ENCODE peak calls at places on chromosomes 11 and 22, in nine cellular contexts. I is cardiac fibroblast, O is T-helper 1 cell, J is posterior cingulate gyrus, R is left ventricle myocardium inferior, G is DMS153, H is adipocyte, F is astrocyte of the spinal cord, T is GOT3. D is an unnamed sample.

GRCh38 chr11:12680246-12680939 is 6.2 kb downstream of the TEAD1 start:
- DNase-seq in G (peak), I (peak), J (peak), F (peak), O (no peak), H (peak), T (no peak), R (peak), D (no peak)

GRCh38 chr11:17505146-17505545 is 28.5 kb upstream of the ABCC8 start:
- DNase-seq in J (no peak), T (no peak), F (no peak), O (no peak), R (no peak), H (no peak), I (no peak), G (no peak), D (no peak)

GRCh38 chr11:121767433-121767832 is 314.7 kb upstream of the SORL1-AS1 start:
- DNase-seq in R (no peak), O (no peak), I (no peak), G (no peak), T (no peak), F (no peak), J (no peak), H (peak), D (no peak)

GRCh38 chr22:22229683-22230420 is 14.7 kb upstream of the VPREB1 start:
- DNase-seq in F (no peak), H (no peak), J (no peak), R (no peak), I (no peak), G (no peak), O (no peak), T (no peak), D (no peak)

GRCh38 chr11:41394562-41395160 is 64.8 kb downstream of the LRRC4C start:
- DNase-seq in J (no peak), R (no peak), O (no peak), G (no peak), F (no peak), T (no peak), H (no peak), I (no peak), D (no peak)

GRCh38 chr11:92852946-92853345 is 116.5 kb upstream of the MTNR1B start:
- DNase-seq in T (no peak), R (no peak), I (no peak), F (no peak), O (no peak), H (no peak), J (peak), G (peak), D (no peak)

GRCh38 chr22:25626146-25626992 is 61.9 kb downstream of the GRK3 start:
- DNase-seq in I (no peak), F (no peak), G (no peak), H (no peak), O (no peak), R (no peak), T (no peak), J (no peak), D (no peak)

GRCh38 chr11:70885721-70886305 is 366.6 kb downstream of the SHANK2 start:
- DNase-seq in T (no peak), G (peak), H (no peak), O (no peak), I (no peak), R (no peak), F (peak), J (peak), D (no peak)

GRCh38 chr22:28241637-28242290 is 322.7 kb upstream of the PITPNB start:
- DNase-seq in H (no peak), F (no peak), O (no peak), T (no peak), R (no peak), I (no peak), G (no peak), J (no peak), D (no peak)

GRCh38 chr11:15969701-15970329 is 386.5 kb downstream of the SOX6 start:
- DNase-seq in H (peak), F (peak), T (no peak), G (no peak), O (no peak), R (no peak), J (no peak), I (peak), D (no peak)

GRCh38 chr11:96238563-96239166 is 104.3 kb downstream of the MAML2 start:
- DNase-seq in G (no peak), H (peak), R (no peak), F (no peak), T (no peak), I (no peak), O (no peak), J (no peak), D (no peak)

GRCh38 chr11:35287491-35287890 is 131.9 kb downstream of the SLC1A2 start:
- DNase-seq in O (no peak), G (no peak), I (no peak), T (no peak), F (no peak), R (no peak), H (no peak), J (no peak), D (no peak)

GRCh38 chr11:298406-299065 is 790 bp downstream of the IFITM5 start:
- DNase-seq in R (peak), J (peak), O (peak), T (no peak), I (no peak), G (no peak), F (no peak), H (no peak), D (no peak)

GRCh38 chr11:92964471-92964870 is 5.0 kb upstream of the MTNR1B start:
- DNase-seq in T (no peak), R (no peak), H (no peak), J (no peak), I (no peak), G (no peak), F (no peak), O (no peak), D (no peak)

GRCh38 chr11:107856981-107857517 is 1.5 kb downstream of the SLC35F2 start:
- DNase-seq in R (no peak), J (no peak), G (no peak), O (no peak), I (no peak), F (no peak), H (no peak), T (no peak), D (no peak)

GRCh38 chr11:65381721-65382035 is 768 bp downstream of the SLC25A45 start:
- DNase-seq in J (no peak), F (peak), O (no peak), I (peak), R (peak), H (no peak), T (no peak), G (no peak), D (no peak)

GRCh38 chr22:38870312-38870741 is 1.7 kb downstream of the CBX6 start:
- DNase-seq in J (peak), G (peak), R (peak), H (peak), I (peak), F (peak), T (no peak), O (peak), D (peak)

GRCh38 chr11:86482684-86483083 is 108.0 kb downstream of the CCDC81 start:
- DNase-seq in G (no peak), T (no peak), F (no peak), I (no peak), R (no peak), J (no peak), H (no peak), O (no peak), D (no peak)

GRCh38 chr11:89495951-89496350 is 4.8 kb upstream of the NOX4 start:
- DNase-seq in R (peak), I (peak), T (no peak), F (peak), O (no peak), G (no peak), H (peak), J (no peak), D (no peak)

GRCh38 chr11:128210148-128210940 is 377.0 kb downstream of the ETS1 start:
- DNase-seq in G (no peak), I (peak), R (no peak), J (no peak), O (no peak), F (peak), T (no peak), H (peak), D (no peak)

GRCh38 chr11:93221539-93221938 is 23.7 kb upstream of the SLC36A4 start:
- DNase-seq in I (no peak), G (peak), O (no peak), H (no peak), T (no peak), F (no peak), J (no peak), R (no peak), D (no peak)

D was measured in SIG-M5.